ENCODE peak calls at places on chromosomes 13 and 19, in nine cellular contexts. Y is mammary epithelial cell; P is hepatocyte; E is effector memory CD4-positive, alpha-beta T cell; V is ascending aorta; O is PC-3; K is tibial nerve; C is small intestine; T is GM23248. Q is an unnamed sample.
A peak's percentile ranks its signal among the peaks of the same experiment; 100 is the strongest.

GRCh38 chr19:36488816-36489138 is 584 bp downstream of the ZNF566 start:
- DNase-seq in Y (no peak), P (peak; percentile 40), E (no peak), V (no peak), O (peak; percentile 12), K (no peak), C (no peak), T (no peak), Q (no peak)

GRCh38 chr19:47512183-47512947 is 2.5 kb downstream of the NAPA start:
- DNase-seq in Y (no peak), P (peak; percentile 81), E (no peak), V (no peak), O (peak; percentile 37), K (peak; percentile 63), C (peak; percentile 72), T (peak; percentile 79), Q (no peak)

GRCh38 chr13:73704587-73704986 is 429.6 kb downstream of the KLF12 start:
- DNase-seq in Y (no peak), P (no peak), E (no peak), V (no peak), O (no peak), K (no peak), C (no peak), T (no peak), Q (no peak)

GRCh38 chr19:48629599-48630288 is 7.4 kb downstream of the DBP start:
- DNase-seq in Y (no peak), P (peak; percentile 79), E (no peak), V (no peak), O (no peak), K (no peak), C (peak; percentile 98), T (peak; percentile 41), Q (no peak)

GRCh38 chr19:34075661-34076091 is 96.6 kb upstream of the LSM14A start:
- DNase-seq in Y (no peak), P (no peak), E (no peak), V (no peak), O (peak; percentile 69), K (no peak), C (no peak), T (peak; percentile 15), Q (no peak)

GRCh38 chr19:18049390-18049789 is 37.3 kb downstream of the IL12RB1 start:
- DNase-seq in Y (no peak), P (no peak), E (no peak), V (peak; percentile 96), O (no peak), K (peak; percentile 55), C (peak; percentile 35), T (peak; percentile 63), Q (no peak)

GRCh38 chr13:18949489-18949761 is 232.2 kb downstream of the TUBA3C start:
- DNase-seq in Y (no peak), P (no peak), E (no peak), V (no peak), O (no peak), K (no peak), C (no peak), T (no peak), Q (no peak)

GRCh38 chr13:112740502-112741131 is 50.8 kb downstream of the ATP11A start:
- DNase-seq in Y (no peak), P (peak; percentile 52), E (no peak), V (no peak), O (no peak), K (peak; percentile 86), C (no peak), T (peak; percentile 83), Q (no peak)

GRCh38 chr19:19110410-19111137 is 27.7 kb downstream of the TMEM161A start:
- DNase-seq in Y (no peak), P (no peak), E (no peak), V (no peak), O (no peak), K (no peak), C (peak; percentile 39), T (no peak), Q (no peak)

GRCh38 chr19:12843328-12843727 is 5.0 kb downstream of the MAST1 start:
- DNase-seq in Y (no peak), P (no peak), E (no peak), V (no peak), O (no peak), K (no peak), C (no peak), T (no peak), Q (no peak)

GRCh38 chr19:37902668-37903067 is 3.7 kb downstream of the WDR87 start:
- DNase-seq in Y (peak; percentile 66), P (peak; percentile 93), E (peak; percentile 67), V (peak; percentile 80), O (peak; percentile 88), K (peak; percentile 86), C (peak; percentile 87), T (peak; percentile 87), Q (peak; percentile 55)

GRCh38 chr19:10111405-10111811 is at the start of gene P2RY11:
- DNase-seq in Y (no peak), P (no peak), E (no peak), V (no peak), O (no peak), K (no peak), C (peak; percentile 50), T (no peak), Q (no peak)

GRCh38 chr13:111393221-111393790 is 72.9 kb downstream of the TEX29 start:
- DNase-seq in Y (no peak), P (no peak), E (no peak), V (no peak), O (no peak), K (no peak), C (no peak), T (no peak), Q (no peak)

GRCh38 chr13:57633141-57633949 is 1.8 kb downstream of the PCDH17 start:
- DNase-seq in Y (no peak), P (peak; percentile 60), E (no peak), V (peak; percentile 71), O (no peak), K (no peak), C (no peak), T (peak; percentile 2), Q (no peak)

GRCh38 chr13:33079960-33080359 is 63.7 kb downstream of the KL start:
- DNase-seq in Y (no peak), P (no peak), E (no peak), V (no peak), O (no peak), K (no peak), C (no peak), T (no peak), Q (no peak)

GRCh38 chr13:51729853-51730553 is 74.0 kb downstream of the DHRS12 start:
- DNase-seq in Y (peak; percentile 77), P (peak; percentile 78), E (no peak), V (peak; percentile 90), O (peak; percentile 74), K (no peak), C (peak; percentile 19), T (peak; percentile 93), Q (no peak)

DNA sequence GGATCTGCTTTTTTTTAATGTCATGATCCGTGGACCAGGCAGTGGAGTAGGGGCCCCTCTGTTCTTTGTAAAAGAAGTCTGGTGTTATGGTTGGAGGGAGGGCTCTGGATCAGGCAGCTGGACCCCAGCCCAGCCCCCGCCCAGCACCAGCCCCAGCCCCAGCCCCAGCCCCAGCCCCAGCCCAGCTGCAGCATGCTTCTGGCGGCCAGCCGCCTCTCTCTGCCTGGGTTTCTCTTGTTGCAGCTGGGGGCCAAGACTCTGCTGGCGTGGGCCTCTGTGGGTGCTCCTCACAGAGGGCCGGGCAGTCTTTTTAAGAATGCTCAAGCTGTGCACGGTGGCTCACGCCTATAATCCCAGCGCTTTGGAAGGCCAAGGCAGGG is 17.9 kb downstream of the DOT1L start:
- DNase-seq in Y (no peak), P (no peak), E (no peak), V (no peak), O (no peak), K (no peak), C (no peak), T (no peak), Q (no peak)
- H3K4me1 ChIP-seq in Y (peaks cover 5% of the 10 kb centered on the region), P (peaks cover 18% of the 10 kb centered on the region), E (peaks cover 3% of the 10 kb centered on the region), V (peaks cover 40% of the 10 kb centered on the region), O (peaks cover 2% of the 10 kb centered on the region), K (no peaks in the 10 kb centered on the region), C (no peaks in the 10 kb centered on the region), T (peaks cover 10% of the 10 kb centered on the region), Q (no peaks in the 10 kb centered on the region)

GRCh38 chr13:24985102-24985501 is 110.8 kb upstream of the PABPC3 start:
- DNase-seq in Y (no peak), P (no peak), E (no peak), V (no peak), O (no peak), K (no peak), C (no peak), T (no peak), Q (no peak)

GRCh38 chr13:24986826-24987225 is 109.1 kb upstream of the PABPC3 start:
- DNase-seq in Y (no peak), P (no peak), E (no peak), V (no peak), O (no peak), K (no peak), C (no peak), T (no peak), Q (no peak)

GRCh38 chr13:24983094-24983493 is 112.8 kb upstream of the PABPC3 start:
- DNase-seq in Y (no peak), P (no peak), E (no peak), V (no peak), O (no peak), K (no peak), C (peak; percentile 87), T (no peak), Q (no peak)

GRCh38 chr13:24984134-24984533 is 111.8 kb upstream of the PABPC3 start:
- DNase-seq in Y (no peak), P (no peak), E (no peak), V (no peak), O (no peak), K (no peak), C (no peak), T (no peak), Q (no peak)

GRCh38 chr13:24982333-24982999 is 113.5 kb upstream of the PABPC3 start:
- DNase-seq in Y (no peak), P (no peak), E (no peak), V (no peak), O (no peak), K (no peak), C (peak; percentile 68), T (no peak), Q (no peak)
- H3K27ac ChIP-seq in Y (no peak overlapping the region), P (no peak overlapping the region), E (no peak overlapping the region), V (no peak overlapping the region), O (no peak overlapping the region), K (no peak overlapping the region), C (no peak overlapping the region), T (no peak overlapping the region), Q (no peak overlapping the region)

DNA sequence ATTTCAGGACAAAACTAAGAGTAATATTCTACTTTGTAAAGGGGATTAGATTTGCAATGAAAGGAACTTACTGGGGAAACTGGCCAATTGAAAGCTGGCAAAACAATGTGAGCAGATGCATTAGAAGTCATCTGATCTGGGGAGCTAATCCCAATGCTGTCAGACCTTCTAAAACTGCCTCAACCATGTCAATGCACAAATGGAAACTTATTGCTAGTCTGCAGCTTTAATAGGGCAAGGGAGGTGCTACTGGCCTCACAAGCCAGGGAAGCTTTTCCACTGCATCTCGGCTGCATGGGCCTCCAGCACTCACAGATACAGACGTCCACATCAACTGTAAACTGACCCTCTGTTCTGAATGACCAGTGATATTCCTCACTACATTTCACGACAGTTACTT is 154.2 kb downstream of the LHFPL6 start:
- DNase-seq in Y (no peak), P (no peak), E (no peak), V (no peak), O (no peak), K (no peak), C (no peak), T (no peak), Q (no peak)
- H3K4me3 ChIP-seq in Y (no peak overlapping the region), P (no peak overlapping the region), E (no peak overlapping the region), V (no peak overlapping the region), O (no peak overlapping the region), K (no peak overlapping the region), C (no peak overlapping the region), T (no peak overlapping the region), Q (no peak overlapping the region)

GRCh38 chr19:3669134-3669436 is 31.2 kb downstream of the PIP5K1C start:
- DNase-seq in Y (no peak), P (no peak), E (no peak), V (no peak), O (no peak), K (no peak), C (peak; percentile 14), T (no peak), Q (no peak)
- H3K4me1 ChIP-seq in Y (peaks cover 29% of the 10 kb centered on the region), P (peaks cover 35% of the 10 kb centered on the region), E (peaks cover 17% of the 10 kb centered on the region), V (peaks cover 53% of the 10 kb centered on the region), O (no peaks in the 10 kb centered on the region), K (peaks cover 5% of the 10 kb centered on the region), C (peaks cover 11% of the 10 kb centered on the region), T (peaks cover 12% of the 10 kb centered on the region), Q (peaks cover 19% of the 10 kb centered on the region)

Q was measured in naive thymus-derived CD4-positive, alpha-beta T cell.